ENCODE peak calls at places on chromosomes 11 and 22, in ten cellular contexts. Z is right atrium auricular region; L is RCC 7860; T is stimulated activated naive CD8-positive, alpha-beta T cell treated with anti-CD3 and anti-CD28 coated beads, Interleukin-15, amount 100 ng/mL, for 72 hours; Q is midbrain; G is NCI-H510A; I is NCI-H345; J is CD4-positive, CD25-positive, alpha-beta regulatory T cell; K is stimulated activated CD4-positive, alpha-beta T cell treated with anti-CD3 and anti-CD28 coated beads, TNF-alpha, amount 100 ng/mL, for 24 hours; A is activated gamma-delta T cell treated with anti-CD3 and anti-CD28 coated beads, Interleukin-2, amount 50 U/mL, for 16 hours. S is an unnamed sample.

GRCh38 chr11:61778920-61779650 is 13.3 kb downstream of the TMEM258 start:
- DNase-seq in Z (no peak), L (no peak), T (no peak), Q (no peak), G (no peak), I (no peak), J (no peak), K (no peak), A (no peak), S (no peak)

GRCh38 chr11:11472096-11472495 is 119.0 kb upstream of the CSNK2A3 start:
- DNase-seq in Z (no peak), L (no peak), T (no peak), Q (no peak), G (no peak), I (no peak), J (no peak), K (no peak), A (no peak), S (no peak)

GRCh38 chr11:1162153-1162497 is 4.4 kb downstream of the MUC5AC start:
- DNase-seq in Z (no peak), L (no peak), T (no peak), Q (no peak), G (no peak), I (no peak), J (no peak), K (no peak), A (no peak), S (no peak)

GRCh38 chr22:26893034-26893710 is 235.8 kb downstream of the MIAT start:
- DNase-seq in Z (peak), L (no peak), T (no peak), Q (no peak), G (peak), I (peak), J (no peak), K (no peak), A (no peak), S (no peak)

GRCh38 chr11:130469181-130469580 is 20.7 kb downstream of the ADAMTS15 start:
- DNase-seq in Z (no peak), L (no peak), T (no peak), Q (no peak), G (no peak), I (no peak), J (no peak), K (no peak), A (no peak), S (no peak)

GRCh38 chr11:2382927-2383822 is 6.1 kb downstream of the CD81 start:
- DNase-seq in Z (peak), L (no peak), T (no peak), Q (no peak), G (no peak), I (no peak), J (no peak), K (no peak), A (no peak), S (peak)

GRCh38 chr22:30697975-30698374 is 3.3 kb downstream of the OSBP2 start:
- DNase-seq in Z (no peak), L (no peak), T (no peak), Q (no peak), G (no peak), I (no peak), J (no peak), K (no peak), A (no peak), S (no peak)

GRCh38 chr11:63699906-63700305 is 18.6 kb downstream of the RTN3 start:
- DNase-seq in Z (no peak), L (no peak), T (no peak), Q (no peak), G (no peak), I (no peak), J (no peak), K (no peak), A (no peak), S (no peak)

GRCh38 chr22:32417906-32418305 is 5.9 kb upstream of the RTCB start:
- DNase-seq in Z (no peak), L (no peak), T (no peak), Q (no peak), G (no peak), I (no peak), J (no peak), K (no peak), A (no peak), S (no peak)

GRCh38 chr11:67528376-67528775 is 5.1 kb upstream of the CABP2 start:
- DNase-seq in Z (no peak), L (no peak), T (no peak), Q (no peak), G (no peak), I (no peak), J (no peak), K (no peak), A (no peak), S (no peak)

GRCh38 chr11:46125284-46125683 is 4.0 kb upstream of the PHF21A start:
- DNase-seq in Z (no peak), L (no peak), T (no peak), Q (no peak), G (no peak), I (no peak), J (no peak), K (no peak), A (no peak), S (no peak)

GRCh38 chr11:83574516-83574915 is 288.3 kb upstream of the CCDC90B start:
- DNase-seq in Z (no peak), L (no peak), T (no peak), Q (no peak), G (no peak), I (no peak), J (no peak), K (no peak), A (no peak), S (no peak)

GRCh38 chr11:1765871-1766718 is 2.4 kb upstream of the CTSD start:
- DNase-seq in Z (no peak), L (no peak), T (no peak), Q (no peak), G (no peak), I (no peak), J (no peak), K (no peak), A (no peak), S (no peak)

S was measured in heart right ventricle.